ENCODE peak calls at places on chromosomes 6 and 20, in four cellular contexts. M, W, Q and E are unnamed samples.

GRCh38 chr20:25204550-25205276 is 9.2 kb downstream of the ENTPD6 start:
- DNase-seq in M (no peak), W (no peak), Q (no peak), E (no peak)

GRCh38 chr20:10316582-10316981 is 98.0 kb downstream of the SNAP25 start:
- DNase-seq in M (no peak), W (peak; percentile 78), Q (peak; percentile 7), E (peak; percentile 22)

GRCh38 chr6:63803371-63803770 is 167.8 kb downstream of the PHF3 start:
- DNase-seq in M (no peak), W (no peak), Q (no peak), E (no peak)

GRCh38 chr6:11364971-11365397 is 132.5 kb upstream of the NEDD9 start:
- DNase-seq in M (no peak), W (peak; percentile 73), Q (no peak), E (no peak)

GRCh38 chr6:167274270-167274669 is 16.8 kb upstream of the UNC93A start:
- DNase-seq in M (no peak), W (no peak), Q (no peak), E (no peak)

GRCh38 chr6:138115877-138116660 is 8.8 kb upstream of the PERP start:
- DNase-seq in M (no peak), W (peak; percentile 71), Q (peak; percentile 75), E (peak; percentile 58)

GRCh38 chr6:9507136-9507895 is 907.6 kb downstream of the TFAP2A start:
- DNase-seq in M (no peak), W (no peak), Q (no peak), E (no peak)

GRCh38 chr6:42142118-42142835 is at the start of gene C6orf132:
- DNase-seq in M (peak; percentile 46), W (peak; percentile 43), Q (no peak), E (no peak)

GRCh38 chr20:51490635-51491034 is 51.9 kb downstream of the NFATC2 start:
- DNase-seq in M (no peak), W (no peak), Q (no peak), E (no peak)

GRCh38 chr20:1569417-1569861 is 11.9 kb upstream of the SIRPD start:
- DNase-seq in M (no peak), W (peak; percentile 18), Q (peak; percentile 11), E (peak; percentile 64)

GRCh38 chr6:152248987-152249386 is 388.2 kb downstream of the SYNE1 start:
- DNase-seq in M (no peak), W (no peak), Q (no peak), E (no peak)

GRCh38 chr6:159982726-159983506 is 14.0 kb downstream of the IGF2R start:
- DNase-seq in M (no peak), W (no peak), Q (no peak), E (no peak)

GRCh38 chr6:133741375-133741861 is 147.5 kb upstream of the TCF21 start:
- DNase-seq in M (no peak), W (no peak), Q (no peak), E (peak; percentile 28)

GRCh38 chr6:89180971-89181370 is 35.1 kb downstream of the PM20D2 start:
- DNase-seq in M (no peak), W (no peak), Q (no peak), E (no peak)

GRCh38 chr20:51624157-51624731 is 81.7 kb upstream of the NFATC2 start:
- DNase-seq in M (peak; percentile 53), W (peak; percentile 59), Q (peak; percentile 82), E (peak; percentile 61)

GRCh38 chr6:63426844-63427243 is 107.1 kb upstream of the LGSN start:
- DNase-seq in M (no peak), W (peak; percentile 31), Q (no peak), E (no peak)

GRCh38 chr6:4316867-4317400 is 181.6 kb upstream of the ECI2 start:
- DNase-seq in M (no peak), W (no peak), Q (no peak), E (no peak)

GRCh38 chr6:53662457-53662856 is 3.1 kb downstream of the KLHL31 start:
- DNase-seq in M (no peak), W (no peak), Q (no peak), E (no peak)

GRCh38 chr6:126976263-126976797 is 142.1 kb upstream of the RSPO3 start:
- DNase-seq in M (no peak), W (no peak), Q (no peak), E (no peak)

GRCh38 chr6:116278478-116278822 is 1.3 kb downstream of the TSPYL1 start:
- DNase-seq in M (no peak), W (no peak), Q (no peak), E (no peak)

GRCh38 chr20:62516345-62516744 is 40.5 kb upstream of the GATA5 start:
- DNase-seq in M (no peak), W (peak; percentile 57), Q (peak; percentile 78), E (no peak)

GRCh38 chr20:7031222-7031621 is 263.7 kb downstream of the BMP2 start:
- DNase-seq in M (no peak), W (peak; percentile 5), Q (no peak), E (no peak)

GRCh38 chr6:36863670-36864540 is 10.7 kb downstream of the PPIL1 start:
- DNase-seq in M (no peak), W (no peak), Q (no peak), E (no peak)

GRCh38 chr20:14664101-14664500 is 326.7 kb upstream of the FLRT3 start:
- DNase-seq in M (no peak), W (no peak), Q (no peak), E (no peak)

GRCh38 chr6:77466055-77467028 is 3.1 kb upstream of the HTR1B start:
- DNase-seq in M (no peak), W (peak; percentile 20), Q (no peak), E (no peak)

GRCh38 chr6:788058-788457 is 95.1 kb upstream of the EXOC2 start:
- DNase-seq in M (no peak), W (no peak), Q (no peak), E (no peak)

GRCh38 chr6:10421508-10422281 is 6.8 kb upstream of the TFAP2A start:
- DNase-seq in M (no peak), W (no peak), Q (no peak), E (no peak)

GRCh38 chr6:16126881-16127280 is 2.0 kb upstream of the MYLIP start:
- DNase-seq in M (no peak), W (no peak), Q (no peak), E (no peak)

GRCh38 chr20:57621426-57622200 is 1.4 kb upstream of the ZBP1 start:
- DNase-seq in M (no peak), W (no peak), Q (no peak), E (no peak)

GRCh38 chr6:25414755-25415154 is 135.6 kb downstream of the CARMIL1 start:
- DNase-seq in M (no peak), W (no peak), Q (no peak), E (no peak)

GRCh38 chr20:61692476-61692875 is 373.2 kb downstream of the TAF4 start:
- DNase-seq in M (no peak), W (no peak), Q (no peak), E (no peak)

DNA sequence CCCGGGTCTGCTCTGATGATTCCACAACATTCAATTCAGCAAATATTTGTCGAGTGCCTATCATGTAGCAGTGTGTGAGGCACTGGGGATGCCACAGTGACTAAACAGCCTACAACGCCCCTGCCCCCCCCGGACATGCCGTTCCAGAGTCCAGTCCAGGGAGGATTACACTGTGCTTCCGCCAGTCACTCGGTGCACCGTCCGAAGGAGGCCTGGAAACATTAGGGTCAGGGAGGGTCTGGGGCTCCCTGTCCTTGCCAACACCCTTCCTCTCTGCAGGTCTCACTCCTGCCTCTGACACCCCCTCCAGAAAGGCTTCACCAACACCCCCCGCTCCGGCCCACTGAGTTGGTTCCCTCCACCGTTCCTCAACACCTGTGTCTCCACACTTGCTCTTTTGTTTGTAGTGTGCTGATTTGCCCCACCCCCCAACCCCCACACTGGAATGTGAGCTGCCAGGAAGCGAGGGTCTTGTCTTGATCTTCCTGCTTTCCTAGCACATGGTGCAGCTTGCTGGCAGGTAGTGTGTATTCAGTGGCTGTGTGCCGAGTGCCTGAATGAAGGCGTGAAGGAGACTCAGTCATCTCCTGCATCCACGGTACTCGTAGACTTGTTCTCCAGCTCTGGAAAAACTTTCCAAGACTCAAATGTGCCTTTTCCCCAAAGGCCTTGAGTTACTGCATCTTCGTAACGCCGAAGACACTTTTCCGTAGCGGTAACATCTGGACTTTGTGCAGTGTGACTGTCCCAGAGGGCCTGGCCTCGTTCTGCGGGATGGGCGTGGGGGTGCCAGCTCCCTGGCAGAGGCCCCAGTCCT is 150.4 kb downstream of the ZDHHC14 start:
- DNase-seq in M (no peak), W (peak; percentile 100), Q (no peak), E (no peak)
- TF ChIP-seq SP1 in M (peak; percentile 73), W (no peak), Q (no peak), E (no peak)

GRCh38 chr6:52365317-52365716 is 3.4 kb downstream of the PAQR8 start:
- DNase-seq in M (no peak), W (no peak), Q (no peak), E (no peak)
- H3K4me3 ChIP-seq in M (no peak overlapping the region), W (no peak overlapping the region), Q (no peak overlapping the region), E (no peak overlapping the region)

GRCh38 chr20:48017992-48018391 is 232.7 kb upstream of the SULF2 start:
- DNase-seq in M (no peak), W (no peak), Q (no peak), E (no peak)

GRCh38 chr20:48015943-48016723 is 230.9 kb upstream of the SULF2 start:
- DNase-seq in M (no peak), W (no peak), Q (no peak), E (no peak)

GRCh38 chr20:48012401-48012974 is 227.2 kb upstream of the SULF2 start:
- DNase-seq in M (no peak), W (peak; percentile 49), Q (peak; percentile 17), E (no peak)

GRCh38 chr20:48017504-48017903 is 232.2 kb upstream of the SULF2 start:
- DNase-seq in M (no peak), W (no peak), Q (no peak), E (no peak)

GRCh38 chr20:48015136-48015925 is 230.1 kb upstream of the SULF2 start:
- DNase-seq in M (no peak), W (no peak), Q (no peak), E (no peak)
- TF ChIP-seq SRF in M (no peak), W (no peak), Q (no peak), E (no peak)

GRCh38 chr20:23118144-23118543 is 32.0 kb upstream of the CD93 start:
- DNase-seq in M (no peak), W (no peak), Q (no peak), E (no peak)

GRCh38 chr20:23115823-23116222 is 29.7 kb upstream of the CD93 start:
- DNase-seq in M (no peak), W (no peak), Q (no peak), E (no peak)

GRCh38 chr20:23117738-23118137 is 31.6 kb upstream of the CD93 start:
- DNase-seq in M (no peak), W (no peak), Q (no peak), E (no peak)

GRCh38 chr20:23114448-23114847 is 28.3 kb upstream of the CD93 start:
- DNase-seq in M (no peak), W (no peak), Q (no peak), E (no peak)

DNA sequence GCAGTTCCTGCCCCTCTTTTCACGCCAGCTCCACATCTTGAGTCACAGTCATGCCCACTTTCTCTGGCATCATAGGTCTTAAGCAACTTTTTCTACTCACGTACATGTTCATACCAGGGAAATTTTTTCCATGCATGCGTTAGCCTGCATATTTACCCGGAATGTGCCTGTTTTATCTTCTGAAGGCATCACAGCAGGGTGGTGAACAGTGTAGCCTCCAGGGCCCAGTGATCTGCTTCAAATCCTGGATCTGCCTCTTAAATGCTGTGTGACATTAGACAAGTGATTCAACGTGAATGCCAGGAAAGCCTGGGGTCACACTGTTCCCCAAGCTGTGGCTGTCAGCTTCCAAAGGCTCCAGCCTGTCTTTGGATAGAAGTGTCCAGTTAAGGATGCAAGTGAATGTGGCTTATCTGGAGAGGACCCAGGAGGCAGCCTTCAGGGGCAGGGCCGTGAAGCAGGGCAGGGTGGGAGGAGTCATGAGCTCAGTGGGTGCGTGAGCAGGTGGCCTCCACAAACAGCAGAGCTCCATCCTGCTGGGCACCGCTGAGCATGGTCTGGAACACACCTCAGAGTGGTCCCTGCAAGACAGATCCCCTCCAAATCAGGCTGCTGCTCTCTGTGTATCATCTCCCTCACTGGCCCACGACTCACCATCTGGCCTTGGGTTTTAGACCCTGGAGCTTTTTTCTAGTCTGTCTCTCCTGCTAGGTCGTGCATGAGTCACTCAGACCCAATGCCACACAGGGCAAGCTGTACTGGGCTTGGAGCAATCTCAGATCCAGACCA is 30.4 kb upstream of the CD93 start:
- DNase-seq in M (no peak), W (peak; percentile 25), Q (no peak), E (no peak)
- TF ChIP-seq SP1 in M (no peak), W (no peak), Q (no peak), E (no peak)